ENCODE peak calls at places on chromosome 10, in nine cellular contexts. T is iris pigment epithelial cell; Q is RPMI7951; V is RPMI8226; B is HT-29; Y is stimulated activated CD4-positive, alpha-beta T cell treated with anti-CD3 and anti-CD28 coated beads, Interleukin-1b, Interleukin-23, amount 100 ng/mL, for 24 hours; H is T-cell; E is GDM1; W is cerebellar cortex. I is an unnamed sample.

GRCh38 chr10:24039897-24040296 is 169.0 kb upstream of the KIAA1217 start:
- DNase-seq in E (no peak), H (no peak), Y (no peak), V (no peak), T (no peak), B (no peak), Q (no peak), W (no peak), I (no peak)

GRCh38 chr10:49071221-49071761 is 44.0 kb downstream of the VSTM4 start:
- DNase-seq in V (peak; percentile 73), H (no peak), Y (no peak), Q (peak; percentile 28), E (no peak), T (peak; percentile 2), W (peak; percentile 21), B (no peak), I (peak; percentile 27)

GRCh38 chr10:121131014-121131413 is 279.9 kb downstream of the WDR11 start:
- DNase-seq in T (no peak), Y (no peak), E (no peak), W (no peak), Q (no peak), H (no peak), V (no peak), B (no peak), I (no peak)

GRCh38 chr10:10922062-10922461 is 95.6 kb upstream of the CELF2 start:
- DNase-seq in Y (no peak), T (no peak), B (no peak), Q (no peak), E (no peak), W (no peak), V (no peak), H (no peak), I (no peak)

GRCh38 chr10:124632064-124632531 is 112.1 kb downstream of the FAM53B start:
- DNase-seq in B (no peak), T (no peak), W (peak; percentile 88), Y (no peak), Q (no peak), E (peak; percentile 41), H (no peak), V (no peak), I (peak; percentile 42)

GRCh38 chr10:72261323-72262018 is 12.3 kb upstream of the DDIT4 start:
- DNase-seq in T (no peak), B (peak; percentile 60), V (peak; percentile 49), E (no peak), Q (no peak), H (no peak), Y (no peak), W (no peak), I (no peak)

GRCh38 chr10:77636967-77637473 is 588 bp downstream of the KCNMA1 start:
- DNase-seq in W (no peak), B (no peak), Q (no peak), T (no peak), H (no peak), V (no peak), E (no peak), Y (no peak), I (no peak)

GRCh38 chr10:121592155-121592890 is 5.9 kb downstream of the FGFR2 start:
- DNase-seq in H (no peak), B (no peak), Q (no peak), V (no peak), T (no peak), W (no peak), Y (no peak), E (no peak), I (no peak)

GRCh38 chr10:88012627-88013026 is 149.2 kb downstream of the PTEN start:
- DNase-seq in Y (no peak), T (no peak), E (no peak), B (no peak), H (no peak), Q (peak; percentile 28), V (no peak), W (no peak), I (peak; percentile 16)

GRCh38 chr10:61404771-61405170 is 48.4 kb downstream of the TMEM26 start:
- DNase-seq in T (peak; percentile 69), B (no peak), Q (no peak), Y (no peak), H (no peak), E (no peak), W (no peak), V (no peak), I (peak; percentile 83)

GRCh38 chr10:30493609-30494530 is 59.9 kb downstream of the MAP3K8 start:
- DNase-seq in B (peak; percentile 12), E (peak; percentile 69), Q (peak; percentile 90), Y (no peak), H (peak; percentile 4), W (no peak), T (peak; percentile 32), V (peak; percentile 76), I (peak; percentile 56)

GRCh38 chr10:5897504-5897903 is 7.5 kb downstream of the FBH1 start:
- DNase-seq in T (no peak), W (no peak), V (no peak), B (no peak), E (no peak), Y (no peak), Q (no peak), H (no peak), I (no peak)

GRCh38 chr10:72320676-72321247 is 34.0 kb downstream of the DNAJB12 start:
- DNase-seq in E (peak; percentile 76), T (peak; percentile 98), V (peak; percentile 89), H (no peak), W (peak; percentile 63), B (peak; percentile 57), Y (no peak), Q (peak; percentile 99), I (peak; percentile 99)

GRCh38 chr10:86265236-86265876 is 101.2 kb downstream of the GRID1 start:
- DNase-seq in T (no peak), Y (no peak), W (no peak), B (no peak), Q (no peak), E (no peak), H (no peak), V (no peak), I (no peak)

GRCh38 chr10:60968504-60968903 is 24.5 kb upstream of the RHOBTB1 start:
- DNase-seq in W (no peak), V (no peak), B (no peak), T (no peak), H (no peak), Y (no peak), E (no peak), Q (no peak), I (no peak)

GRCh38 chr10:16832351-16833080 is 15.3 kb upstream of the RSU1 start:
- DNase-seq in W (peak; percentile 79), B (peak; percentile 65), V (no peak), E (no peak), T (peak; percentile 93), Q (peak; percentile 98), Y (no peak), H (no peak), I (peak; percentile 86)

GRCh38 chr10:44714451-44714850 is 196.7 kb upstream of the TMEM72 start:
- DNase-seq in Y (no peak), E (no peak), T (no peak), Q (peak; percentile 50), H (no peak), B (no peak), V (no peak), W (no peak), I (no peak)

GRCh38 chr10:14608381-14609001 is 166.2 kb downstream of the FAM107B start:
- DNase-seq in Q (no peak), W (no peak), H (no peak), T (no peak), V (peak; percentile 79), Y (no peak), B (no peak), E (peak; percentile 74), I (peak; percentile 4)

GRCh38 chr10:69958232-69958902 is 94.3 kb upstream of the MACROH2A2 start:
- DNase-seq in Y (no peak), B (peak; percentile 61), W (peak; percentile 67), H (no peak), Q (peak; percentile 51), V (peak; percentile 51), T (peak; percentile 55), E (peak; percentile 24), I (peak; percentile 59)

GRCh38 chr10:91220954-91221696 is 662 bp downstream of the PCGF5 start:
- DNase-seq in W (peak; percentile 7), E (no peak), H (no peak), Q (peak; percentile 20), Y (no peak), B (peak; percentile 45), V (peak; percentile 46), T (peak; percentile 24), I (peak; percentile 41)

GRCh38 chr10:88827718-88828117 is 23.9 kb downstream of the ANKRD22 start:
- DNase-seq in B (no peak), T (no peak), H (no peak), Q (no peak), E (no peak), Y (no peak), V (no peak), W (no peak), I (no peak)

GRCh38 chr10:76297787-76298281 is 866.4 kb downstream of the LRMDA start:
- DNase-seq in E (no peak), Y (no peak), V (no peak), W (no peak), T (no peak), H (no peak), Q (no peak), B (no peak), I (no peak)

I was measured in amniotic epithelial cell.